ENCODE peak calls at places on chromosome 18, in four cellular contexts. One of them, this sample, is unnamed.

GRCh38 chr18:58861853-58862252 is 2.8 kb upstream of the ZNF532 start:
- DNase-seq in K562: no peak
- DNase-seq in GM12878: no peak
- DNase-seq in HCT116: no peak
- DNase-seq in this sample: no peak

GRCh38 chr18:47531759-47532158 is 280.3 kb upstream of the SKOR2 start:
- DNase-seq in K562: peak
- DNase-seq in GM12878: no peak
- DNase-seq in HCT116: no peak
- DNase-seq in this sample: peak

GRCh38 chr18:58263733-58264469 is 219.9 kb downstream of the NEDD4L start:
- DNase-seq in K562: no peak
- DNase-seq in GM12878: no peak
- DNase-seq in HCT116: no peak
- DNase-seq in this sample: no peak

GRCh38 chr18:76764296-76764901 is 58.0 kb upstream of the ZNF236 start:
- DNase-seq in K562: no peak
- DNase-seq in GM12878: no peak
- DNase-seq in HCT116: no peak
- DNase-seq in this sample: no peak

GRCh38 chr18:62572456-62572855 is 49.6 kb downstream of the ZCCHC2 start:
- DNase-seq in K562: no peak
- DNase-seq in GM12878: no peak
- DNase-seq in HCT116: no peak
- DNase-seq in this sample: no peak

GRCh38 chr18:56322403-56322802 is 316.0 kb downstream of the TXNL1 start:
- DNase-seq in K562: no peak
- DNase-seq in GM12878: no peak
- DNase-seq in HCT116: no peak
- DNase-seq in this sample: no peak

GRCh38 chr18:10205136-10205535 is 249.3 kb upstream of the APCDD1 start:
- DNase-seq in K562: no peak
- DNase-seq in GM12878: no peak
- DNase-seq in HCT116: no peak
- DNase-seq in this sample: no peak

GRCh38 chr18:36194719-36195315 is 7.5 kb downstream of the MOCOS start:
- DNase-seq in K562: no peak
- DNase-seq in GM12878: no peak
- DNase-seq in HCT116: no peak
- DNase-seq in this sample: no peak

GRCh38 chr18:50013363-50014138 is 181.4 kb downstream of the MYO5B start:
- DNase-seq in K562: no peak
- DNase-seq in GM12878: no peak
- DNase-seq in HCT116: no peak
- DNase-seq in this sample: no peak

GRCh38 chr18:38923136-38923535 is 1357.5 kb upstream of the CELF4 start:
- DNase-seq in K562: no peak
- DNase-seq in GM12878: no peak
- DNase-seq in HCT116: no peak
- DNase-seq in this sample: no peak

GRCh38 chr18:45085916-45086624 is 405.4 kb downstream of the SETBP1 start:
- DNase-seq in K562: no peak
- DNase-seq in GM12878: no peak
- DNase-seq in HCT116: no peak
- DNase-seq in this sample: no peak
- TF ChIP-seq EGR1 in K562: no peak
- TF ChIP-seq EGR1 in GM12878: no peak
- TF ChIP-seq EGR1 in HCT116: no peak
- TF ChIP-seq EGR1 in this sample: no peak

GRCh38 chr18:9086624-9087023 is 15.9 kb upstream of the NDUFV2 start:
- DNase-seq in K562: no peak
- DNase-seq in GM12878: no peak
- DNase-seq in HCT116: no peak
- DNase-seq in this sample: no peak

GRCh38 chr18:9086015-9086414 is 16.5 kb upstream of the NDUFV2 start:
- DNase-seq in K562: no peak
- DNase-seq in GM12878: no peak
- DNase-seq in HCT116: no peak
- DNase-seq in this sample: no peak

GRCh38 chr18:9081940-9082339 is 20.6 kb upstream of the NDUFV2 start:
- DNase-seq in K562: no peak
- DNase-seq in GM12878: no peak
- DNase-seq in HCT116: no peak
- DNase-seq in this sample: no peak

GRCh38 chr18:9079863-9080528 is 22.5 kb upstream of the NDUFV2 start:
- DNase-seq in K562: no peak
- DNase-seq in GM12878: no peak
- DNase-seq in HCT116: no peak
- DNase-seq in this sample: no peak

GRCh38 chr18:9082763-9083510 is 19.6 kb upstream of the NDUFV2 start:
- DNase-seq in K562: no peak
- DNase-seq in GM12878: peak
- DNase-seq in HCT116: no peak
- DNase-seq in this sample: no peak
- TF ChIP-seq EGR1 in K562: no peak
- TF ChIP-seq EGR1 in GM12878: no peak
- TF ChIP-seq EGR1 in HCT116: no peak
- TF ChIP-seq EGR1 in this sample: no peak

GRCh38 chr18:72866901-72867701 is 686 bp downstream of the NETO1 start:
- DNase-seq in K562: no peak
- DNase-seq in GM12878: no peak
- DNase-seq in HCT116: no peak
- DNase-seq in this sample: peak
- TF ChIP-seq EGR1 in K562: no peak
- TF ChIP-seq EGR1 in GM12878: no peak
- TF ChIP-seq EGR1 in HCT116: no peak
- TF ChIP-seq EGR1 in this sample: no peak

GRCh38 chr18:44579028-44579692 is 101.5 kb upstream of the SETBP1 start:
- DNase-seq in K562: peak
- DNase-seq in GM12878: no peak
- DNase-seq in HCT116: no peak
- DNase-seq in this sample: no peak
- TF ChIP-seq EGR1 in K562: no peak
- TF ChIP-seq EGR1 in GM12878: no peak
- TF ChIP-seq EGR1 in HCT116: no peak
- TF ChIP-seq EGR1 in this sample: no peak

DNA sequence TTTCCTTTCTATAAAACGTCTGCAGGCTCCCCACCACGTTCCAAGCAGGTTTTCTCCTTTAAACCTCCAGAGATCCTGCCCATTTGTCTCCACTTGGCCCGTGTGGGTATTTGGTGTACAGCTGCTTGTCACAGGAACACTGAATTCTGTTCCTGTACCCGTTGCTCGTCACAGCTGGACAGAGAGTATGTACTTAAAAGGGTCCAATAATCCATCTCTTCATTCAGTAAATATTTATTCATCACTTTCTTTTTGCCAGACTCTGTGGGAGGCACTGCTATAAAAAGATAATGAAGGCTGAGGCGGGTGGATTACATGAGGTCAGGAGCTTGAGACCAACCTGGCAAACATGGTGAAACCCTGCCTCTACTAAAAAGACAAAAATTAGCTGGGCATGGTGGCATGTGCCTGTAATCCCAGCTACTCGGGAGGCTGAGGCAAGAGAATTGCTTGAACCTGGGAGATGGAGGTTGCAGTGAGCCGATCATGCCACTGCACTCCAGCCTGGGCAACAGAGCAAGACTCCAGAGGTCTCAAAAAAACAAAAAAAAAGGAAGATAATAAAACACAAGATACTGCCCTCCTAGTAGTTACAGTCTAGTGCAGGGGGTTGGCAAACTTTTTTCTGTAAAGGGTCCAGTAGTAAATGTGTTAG is 310.1 kb upstream of the RAB12 start:
- DNase-seq in K562: no peak
- DNase-seq in GM12878: no peak
- DNase-seq in HCT116: no peak
- DNase-seq in this sample: no peak
- TF ChIP-seq EGR1 in K562: no peak
- TF ChIP-seq EGR1 in GM12878: no peak
- TF ChIP-seq EGR1 in HCT116: no peak
- TF ChIP-seq EGR1 in this sample: no peak

DNA sequence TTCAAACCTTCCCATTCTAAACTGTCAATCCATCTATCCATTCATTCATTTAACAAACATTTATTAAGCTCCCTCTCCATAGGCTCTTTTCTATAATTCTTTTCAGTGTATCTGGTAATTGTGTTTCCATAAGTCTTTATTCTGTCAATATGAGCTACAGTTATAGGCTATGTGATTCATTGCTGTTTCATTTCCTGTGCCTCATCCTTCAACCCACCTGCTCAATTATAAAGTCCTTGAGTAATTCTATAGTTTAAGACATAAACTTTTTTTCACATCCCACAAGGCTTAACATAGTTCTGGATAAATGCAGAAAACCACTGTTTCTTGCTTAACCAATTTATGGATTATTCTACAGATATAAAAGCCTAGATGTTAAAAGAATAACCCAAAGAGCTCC is 84.2 kb upstream of the PIK3C3 start:
- DNase-seq in K562: no peak
- DNase-seq in GM12878: no peak
- DNase-seq in HCT116: no peak
- DNase-seq in this sample: no peak
- TF ChIP-seq EGR1 in K562: no peak
- TF ChIP-seq EGR1 in GM12878: no peak
- TF ChIP-seq EGR1 in HCT116: no peak
- TF ChIP-seq EGR1 in this sample: no peak

GRCh38 chr18:74652392-74652988 is 54.8 kb downstream of the ZNF407 start:
- DNase-seq in K562: peak
- DNase-seq in GM12878: no peak
- DNase-seq in HCT116: peak
- DNase-seq in this sample: no peak
- TF ChIP-seq EGR1 in K562: no peak
- TF ChIP-seq EGR1 in GM12878: no peak
- TF ChIP-seq EGR1 in HCT116: no peak
- TF ChIP-seq EGR1 in this sample: no peak

This sample was measured in H1.